ENCODE peak calls at places on chromosomes 2 and 18, in six cellular contexts. Z is Caco-2; Y is activated T-helper 1 cell treated with anti-CD3 and anti-CD28 coated beads, Interleukin-2, amount 50 U/mL, for 16 hours; H is GM10248; L is Kasumi-1; N is Panc1. G is an unnamed sample.
A peak's percentile ranks its signal among the peaks of the same experiment; 100 is the strongest.

GRCh38 chr2:70868970-70869369 is 33.4 kb upstream of the CD207 start:
- DNase-seq in Z (no peak), Y (no peak), H (no peak), L (no peak), N (no peak), G (no peak)

GRCh38 chr2:183037660-183038340 is 457 bp downstream of the NCKAP1 start:
- DNase-seq in Z (peak; percentile 42), Y (peak; percentile 12), H (peak; percentile 48), L (peak; percentile 53), N (no peak), G (no peak)

GRCh38 chr2:228401065-228401912 is 219.8 kb upstream of the SPHKAP start:
- DNase-seq in Z (no peak), Y (no peak), H (no peak), L (peak; percentile 43), N (no peak), G (no peak)

GRCh38 chr2:40130251-40130994 is 321.5 kb downstream of the SLC8A1 start:
- DNase-seq in Z (no peak), Y (no peak), H (no peak), L (no peak), N (no peak), G (no peak)

GRCh38 chr2:113258748-113259147 is 20.0 kb downstream of the PAX8 start:
- DNase-seq in Z (no peak), Y (no peak), H (no peak), L (no peak), N (no peak), G (no peak)

GRCh38 chr2:128228894-128229293 is 89.8 kb downstream of the HS6ST1 start:
- DNase-seq in Z (no peak), Y (no peak), H (no peak), L (no peak), N (peak; percentile 57), G (no peak)

GRCh38 chr2:120820263-120820884 is 84.7 kb downstream of the GLI2 start:
- DNase-seq in Z (no peak), Y (no peak), H (no peak), L (no peak), N (no peak), G (no peak)

GRCh38 chr2:72263043-72263780 is 115.5 kb upstream of the CYP26B1 start:
- DNase-seq in Z (no peak), Y (no peak), H (no peak), L (no peak), N (no peak), G (no peak)

GRCh38 chr2:72141032-72141645 is 6.5 kb downstream of the CYP26B1 start:
- DNase-seq in Z (peak; percentile 16), Y (no peak), H (no peak), L (no peak), N (no peak), G (no peak)

GRCh38 chr2:79530443-79530842 is 17.6 kb downstream of the CTNNA2 start:
- DNase-seq in Z (no peak), Y (no peak), H (no peak), L (no peak), N (no peak), G (no peak)

GRCh38 chr2:231854616-231855125 is 68.4 kb downstream of the COPS7B start:
- DNase-seq in Z (no peak), Y (no peak), H (no peak), L (no peak), N (no peak), G (no peak)

GRCh38 chr2:190111166-190111565 is 48.6 kb upstream of the MSTN start:
- DNase-seq in Z (no peak), Y (no peak), H (no peak), L (no peak), N (no peak), G (no peak)

GRCh38 chr2:176566936-176567335 is 297.7 kb downstream of the MTX2 start:
- DNase-seq in Z (no peak), Y (no peak), H (no peak), L (no peak), N (no peak), G (no peak)

GRCh38 chr2:19355931-19356544 is 2.4 kb downstream of the OSR1 start:
- DNase-seq in Z (no peak), Y (no peak), H (peak; percentile 14), L (no peak), N (no peak), G (no peak)

GRCh38 chr18:61882296-61883004 is 10.4 kb downstream of the RNF152 start:
- DNase-seq in Z (peak; percentile 34), Y (no peak), H (no peak), L (no peak), N (no peak), G (no peak)

GRCh38 chr18:42614619-42615293 is 500.7 kb downstream of the RIT2 start:
- DNase-seq in Z (no peak), Y (no peak), H (no peak), L (no peak), N (no peak), G (no peak)

GRCh38 chr18:31565345-31565744 is 26.3 kb upstream of the TTR start:
- DNase-seq in Z (no peak), Y (no peak), H (no peak), L (no peak), N (no peak), G (no peak)

GRCh38 chr2:184920451-184920965 is 322.2 kb downstream of the ZNF804A start:
- DNase-seq in Z (no peak), Y (no peak), H (no peak), L (no peak), N (no peak), G (no peak)

GRCh38 chr2:128425216-128425615 is 106.5 kb upstream of the HS6ST1 start:
- DNase-seq in Z (peak; percentile 7), Y (no peak), H (no peak), L (no peak), N (no peak), G (no peak)

GRCh38 chr2:152646775-152647174 is 70.5 kb downstream of the PRPF40A start:
- DNase-seq in Z (no peak), Y (no peak), H (no peak), L (no peak), N (peak; percentile 52), G (no peak)

GRCh38 chr2:235747868-235748144 is 254.0 kb downstream of the AGAP1 start:
- DNase-seq in Z (no peak), Y (no peak), H (no peak), L (no peak), N (no peak), G (no peak)

GRCh38 chr18:8696749-8697211 is 8.6 kb upstream of the MTCL1 start:
- DNase-seq in Z (peak; percentile 59), Y (peak; percentile 63), H (peak; percentile 81), L (peak; percentile 29), N (no peak), G (peak; percentile 12)

GRCh38 chr2:28545590-28546195 is 49.8 kb downstream of the PLB1 start:
- DNase-seq in Z (peak; percentile 54), Y (no peak), H (no peak), L (no peak), N (no peak), G (no peak)

GRCh38 chr2:224646242-224646846 is 61.2 kb upstream of the CUL3 start:
- DNase-seq in Z (no peak), Y (no peak), H (peak; percentile 29), L (peak; percentile 46), N (peak; percentile 36), G (no peak)

GRCh38 chr2:25314514-25315315 is 27.0 kb downstream of the DNMT3A start:
- DNase-seq in Z (no peak), Y (peak; percentile 34), H (peak; percentile 89), L (peak; percentile 67), N (no peak), G (no peak)

GRCh38 chr2:201796478-201796865 is 9.9 kb upstream of the CDK15 start:
- DNase-seq in Z (no peak), Y (no peak), H (no peak), L (no peak), N (peak; percentile 8), G (no peak)

GRCh38 chr2:156589381-156590079 is 153.4 kb downstream of the GPD2 start:
- DNase-seq in Z (no peak), Y (no peak), H (peak; percentile 15), L (peak; percentile 78), N (peak; percentile 25), G (no peak)

GRCh38 chr18:79458917-79459803 is 63.4 kb downstream of the NFATC1 start:
- DNase-seq in Z (no peak), Y (no peak), H (no peak), L (no peak), N (no peak), G (no peak)

GRCh38 chr18:31100598-31101147 is 1.5 kb downstream of the DSC2 start:
- DNase-seq in Z (peak; percentile 54), Y (no peak), H (no peak), L (no peak), N (no peak), G (no peak)